ENCODE peak calls at places on chromosomes 7 and 10, in four cellular contexts. E, F, L and Q are unnamed samples.

GRCh38 chr10:1213252-1213651 is 157.1 kb downstream of the WDR37 start:
- DNase-seq in E (no peak), F (no peak), L (no peak), Q (no peak)

GRCh38 chr10:24383681-24384106 is 174.8 kb downstream of the KIAA1217 start:
- DNase-seq in E (peak; percentile 94), F (peak; percentile 51), L (peak; percentile 95), Q (peak; percentile 96)

GRCh38 chr7:88183051-88183450 is 36.8 kb downstream of the SRI start:
- DNase-seq in E (no peak), F (no peak), L (no peak), Q (no peak)

GRCh38 chr10:123967626-123968243 is 76.1 kb upstream of the CPXM2 start:
- DNase-seq in E (peak; percentile 88), F (peak; percentile 45), L (peak; percentile 71), Q (peak; percentile 88)

GRCh38 chr7:30445770-30446169 is 32.8 kb downstream of the NOD1 start:
- DNase-seq in E (peak; percentile 86), F (peak; percentile 14), L (no peak), Q (no peak)

GRCh38 chr10:60388709-60389241 is 900 bp downstream of the ANK3 start:
- DNase-seq in E (no peak), F (no peak), L (no peak), Q (no peak)

GRCh38 chr7:74092964-74093339 is 9.3 kb downstream of the LIMK1 start:
- DNase-seq in E (peak; percentile 76), F (no peak), L (no peak), Q (peak; percentile 87)

GRCh38 chr10:68560916-68561691 is 967 bp downstream of the TET1 start:
- DNase-seq in E (peak; percentile 67), F (peak; percentile 5), L (no peak), Q (peak; percentile 79)

GRCh38 chr10:33139191-33139646 is 181.2 kb upstream of the ITGB1 start:
- DNase-seq in E (no peak), F (no peak), L (no peak), Q (no peak)

GRCh38 chr10:89837173-89838001 is 136.0 kb downstream of the KIF20B start:
- DNase-seq in E (peak; percentile 67), F (no peak), L (peak; percentile 4), Q (peak; percentile 75)

GRCh38 chr10:90642650-90643049 is 215.2 kb downstream of the HTR7 start:
- DNase-seq in E (no peak), F (no peak), L (no peak), Q (no peak)

GRCh38 chr10:99930731-99931550 is 78.8 kb downstream of the DNMBP start:
- DNase-seq in E (no peak), F (no peak), L (peak; percentile 78), Q (no peak)

GRCh38 chr7:985915-986741 is 3.1 kb downstream of the CYP2W1 start:
- DNase-seq in E (no peak), F (no peak), L (peak; percentile 45), Q (peak; percentile 70)

GRCh38 chr7:74033372-74034311 is 5.7 kb downstream of the ELN start:
- DNase-seq in E (peak; percentile 92), F (no peak), L (no peak), Q (peak; percentile 91)

GRCh38 chr7:47591655-47592572 is 10.0 kb upstream of the TNS3 start:
- DNase-seq in E (no peak), F (no peak), L (no peak), Q (no peak)

GRCh38 chr10:100876575-100877158 is 36.1 kb upstream of the SLF2 start:
- DNase-seq in E (no peak), F (no peak), L (no peak), Q (no peak)

GRCh38 chr7:147245274-147245673 is 1128.7 kb downstream of the CNTNAP2 start:
- DNase-seq in E (no peak), F (no peak), L (peak; percentile 14), Q (no peak)

GRCh38 chr10:60944159-60944909 is at the start of gene RHOBTB1:
- DNase-seq in E (peak; percentile 91), F (peak; percentile 31), L (peak; percentile 81), Q (peak; percentile 93)

GRCh38 chr7:140649566-140650205 is 9.1 kb upstream of the DENND2A start:
- DNase-seq in E (peak; percentile 20), F (no peak), L (no peak), Q (no peak)

GRCh38 chr7:90592036-90592435 is 4.1 kb upstream of the CDK14 start:
- DNase-seq in E (no peak), F (no peak), L (no peak), Q (no peak)

GRCh38 chr10:126133906-126134703 is 237.7 kb downstream of the FANK1 start:
- DNase-seq in E (no peak), F (no peak), L (no peak), Q (no peak)

GRCh38 chr10:70829543-70829942 is 13.8 kb downstream of the SGPL1 start:
- DNase-seq in E (no peak), F (no peak), L (no peak), Q (no peak)

GRCh38 chr10:114023198-114023597 is 20.5 kb upstream of the ADRB1 start:
- DNase-seq in E (no peak), F (no peak), L (no peak), Q (no peak)